ENCODE peak calls at places on chromosomes 1 and 21, in seven cellular contexts. V is brain microvascular endothelial cell; X is T follicular helper cell; T is cardiac muscle cell; S is CD8-positive, alpha-beta T cell; G is GM10248; D is Calu3. Q is an unnamed sample.

GRCh38 chr1:247471445-247472016 is 13.6 kb upstream of the OR2B11 start:
- DNase-seq in V (no peak), X (no peak), T (no peak), S (no peak), G (no peak), D (no peak), Q (no peak)

GRCh38 chr21:39083377-39084008 is 99.8 kb downstream of the PSMG1 start:
- DNase-seq in V (no peak), X (no peak), T (peak), S (no peak), G (no peak), D (no peak), Q (no peak)

GRCh38 chr1:213055087-213055591 is 4.1 kb downstream of the RPS6KC1 start:
- DNase-seq in V (no peak), X (no peak), T (peak), S (no peak), G (no peak), D (no peak), Q (no peak)

GRCh38 chr1:50783286-50783685 is 176.8 kb downstream of the FAF1 start:
- DNase-seq in V (no peak), X (no peak), T (no peak), S (no peak), G (no peak), D (no peak), Q (no peak)

GRCh38 chr21:43294194-43294902 is 125.5 kb downstream of the CRYAA start:
- DNase-seq in V (no peak), X (no peak), T (no peak), S (no peak), G (no peak), D (no peak), Q (no peak)

GRCh38 chr1:31529999-31530705 is 46.2 kb upstream of the TINAGL1 start:
- DNase-seq in V (no peak), X (no peak), T (no peak), S (no peak), G (no peak), D (no peak), Q (no peak)

GRCh38 chr1:21655748-21656147 is 13.4 kb downstream of the RAP1GAP start:
- DNase-seq in V (no peak), X (no peak), T (no peak), S (no peak), G (no peak), D (peak), Q (no peak)

GRCh38 chr1:232622378-232622777 is 7.6 kb downstream of the SIPA1L2 start:
- DNase-seq in V (no peak), X (no peak), T (no peak), S (no peak), G (no peak), D (no peak), Q (no peak)

GRCh38 chr1:3786468-3787346 is 9.6 kb downstream of the LRRC47 start:
- DNase-seq in V (no peak), X (no peak), T (no peak), S (no peak), G (no peak), D (no peak), Q (no peak)

GRCh38 chr21:27423073-27423472 is 456.2 kb upstream of the ADAMTS5 start:
- DNase-seq in V (peak), X (no peak), T (peak), S (no peak), G (no peak), D (no peak), Q (no peak)

GRCh38 chr1:55214214-55214902 is 806 bp downstream of the USP24 start:
- DNase-seq in V (no peak), X (peak), T (peak), S (peak), G (peak), D (peak), Q (peak)

GRCh38 chr1:67557731-67558448 is 127.1 kb upstream of the GADD45A start:
- DNase-seq in V (no peak), X (no peak), T (no peak), S (no peak), G (no peak), D (no peak), Q (no peak)

GRCh38 chr1:84861516-84861915 is 31.5 kb downstream of the LPAR3 start:
- DNase-seq in V (no peak), X (no peak), T (no peak), S (no peak), G (no peak), D (no peak), Q (no peak)

GRCh38 chr1:61674221-61674620 is 50.7 kb downstream of the TM2D1 start:
- DNase-seq in V (peak), X (no peak), T (no peak), S (no peak), G (no peak), D (no peak), Q (no peak)

GRCh38 chr1:218517507-218517906 is 172.4 kb downstream of the TGFB2 start:
- DNase-seq in V (no peak), X (no peak), T (no peak), S (no peak), G (no peak), D (no peak), Q (no peak)

GRCh38 chr1:114510235-114511047 is 562 bp downstream of the TRIM33 start:
- DNase-seq in V (peak), X (peak), T (peak), S (peak), G (peak), D (peak), Q (peak)

GRCh38 chr1:86231076-86231475 is 74.5 kb upstream of the COL24A1 start:
- DNase-seq in V (no peak), X (no peak), T (no peak), S (no peak), G (no peak), D (no peak), Q (no peak)

GRCh38 chr21:25186278-25186677 is 421.0 kb downstream of the MRPL39 start:
- DNase-seq in V (no peak), X (no peak), T (no peak), S (no peak), G (no peak), D (no peak), Q (no peak)

GRCh38 chr1:188433428-188433827 is 1604.7 kb downstream of the PLA2G4A start:
- DNase-seq in V (no peak), X (no peak), T (no peak), S (no peak), G (no peak), D (no peak), Q (no peak)

GRCh38 chr1:155888481-155888880 is 22.7 kb downstream of the RIT1 start:
- DNase-seq in V (no peak), X (no peak), T (no peak), S (no peak), G (no peak), D (no peak), Q (no peak)

GRCh38 chr21:41316641-41317392 is at the start of gene FAM3B:
- DNase-seq in V (no peak), X (no peak), T (no peak), S (no peak), G (no peak), D (peak), Q (no peak)

GRCh38 chr1:112870887-112871646 is 84.9 kb downstream of the SLC16A1 start:
- DNase-seq in V (no peak), X (no peak), T (no peak), S (no peak), G (no peak), D (no peak), Q (no peak)

GRCh38 chr1:25550155-25550506 is 6.7 kb downstream of the LDLRAP1 start:
- DNase-seq in V (peak), X (no peak), T (peak), S (no peak), G (no peak), D (no peak), Q (no peak)

GRCh38 chr1:8136766-8137165 is 110.7 kb upstream of the ERRFI1 start:
- DNase-seq in V (peak), X (no peak), T (peak), S (no peak), G (no peak), D (no peak), Q (no peak)

GRCh38 chr21:41080485-41080884 is 87.5 kb upstream of the BACE2 start:
- DNase-seq in V (no peak), X (no peak), T (no peak), S (no peak), G (no peak), D (no peak), Q (no peak)

GRCh38 chr1:160196143-160196542 is 5.8 kb downstream of the CASQ1 start:
- DNase-seq in V (no peak), X (no peak), T (no peak), S (no peak), G (no peak), D (no peak), Q (no peak)

GRCh38 chr1:79161077-79161476 is 154.5 kb upstream of the ADGRL4 start:
- DNase-seq in V (peak), X (no peak), T (peak), S (no peak), G (no peak), D (no peak), Q (no peak)

GRCh38 chr21:45454081-45454923 is 49.3 kb downstream of the COL18A1 start:
- DNase-seq in V (no peak), X (no peak), T (no peak), S (no peak), G (no peak), D (no peak), Q (no peak)

GRCh38 chr21:46007498-46007868 is 25.9 kb downstream of the COL6A1 start:
- DNase-seq in V (no peak), X (no peak), T (no peak), S (no peak), G (no peak), D (no peak), Q (no peak)

GRCh38 chr1:109148838-109149555 is 35.1 kb downstream of the ELAPOR1 start:
- DNase-seq in V (no peak), X (no peak), T (no peak), S (no peak), G (no peak), D (no peak), Q (no peak)

GRCh38 chr1:235998812-235999211 is 66.1 kb downstream of the NID1 start:
- DNase-seq in V (no peak), X (peak), T (no peak), S (peak), G (peak), D (no peak), Q (no peak)

GRCh38 chr21:41024341-41025056 is 143.5 kb upstream of the BACE2 start:
- DNase-seq in V (no peak), X (no peak), T (no peak), S (no peak), G (no peak), D (no peak), Q (no peak)

GRCh38 chr1:31703431-31704260 is at the start of gene COL16A1:
- DNase-seq in V (no peak), X (no peak), T (peak), S (no peak), G (peak), D (no peak), Q (no peak)

GRCh38 chr1:193242000-193242399 is 55.6 kb upstream of the B3GALT2 start:
- DNase-seq in V (no peak), X (no peak), T (no peak), S (no peak), G (no peak), D (no peak), Q (no peak)

GRCh38 chr1:224582041-224582440 is 34.1 kb upstream of the CNIH3 start:
- DNase-seq in V (no peak), X (no peak), T (no peak), S (no peak), G (no peak), D (no peak), Q (no peak)

GRCh38 chr1:8259498-8260290 is 58.2 kb upstream of the SLC45A1 start:
- DNase-seq in V (peak), X (no peak), T (peak), S (no peak), G (no peak), D (peak), Q (no peak)

GRCh38 chr1:180586671-180587155 is 27.9 kb downstream of the OVAAL start:
- DNase-seq in V (peak), X (no peak), T (peak), S (no peak), G (no peak), D (peak), Q (no peak)

GRCh38 chr1:200290010-200290685 is 119.7 kb downstream of the ZNF281 start:
- DNase-seq in V (peak), X (no peak), T (no peak), S (no peak), G (no peak), D (peak), Q (no peak)

GRCh38 chr1:205913451-205914204 is 29.6 kb downstream of the SLC26A9 start:
- DNase-seq in V (peak), X (no peak), T (peak), S (no peak), G (no peak), D (peak), Q (no peak)

Q was measured in neural crest cell.